ENCODE peak calls at places on chromosomes 12 and 14, in four cellular contexts. Q is K562, B is HepG2, O is HCT116. H is an unnamed sample.

GRCh38 chr12:28156362-28156761 is 33.9 kb upstream of the CCDC91 start:
- DNase-seq in B (no peak), Q (no peak), O (no peak), H (no peak)

GRCh38 chr12:69529021-69529420 is 56.2 kb upstream of the CCT2 start:
- DNase-seq in O (no peak), B (no peak), Q (no peak), H (no peak)

GRCh38 chr12:55847603-55848329 is 5.0 kb upstream of the MMP19 start:
- DNase-seq in B (peak; percentile 26), Q (peak; percentile 89), O (no peak), H (peak; percentile 89)

GRCh38 chr12:87427770-87428169 is 601.4 kb downstream of the C12orf50 start:
- DNase-seq in Q (no peak), O (no peak), B (no peak), H (no peak)

GRCh38 chr14:39266871-39267591 is 33.3 kb downstream of the MIA2 start:
- DNase-seq in O (peak; percentile 85), Q (peak; percentile 81), B (peak; percentile 86), H (peak; percentile 77)

GRCh38 chr14:29521526-29522137 is 406.0 kb downstream of the PRKD1 start:
- DNase-seq in B (no peak), O (no peak), Q (peak; percentile 15), H (no peak)

GRCh38 chr12:71158361-71158882 is 623 bp upstream of the TSPAN8 start:
- DNase-seq in O (no peak), B (peak; percentile 54), Q (no peak), H (no peak)

GRCh38 chr12:26149963-26150362 is 25.1 kb upstream of the BHLHE41 start:
- DNase-seq in Q (no peak), O (no peak), B (no peak), H (no peak)

GRCh38 chr12:1882850-1883470 is 35.5 kb downstream of the CACNA2D4 start:
- DNase-seq in Q (no peak), B (no peak), O (no peak), H (peak; percentile 1)

GRCh38 chr12:6435941-6436715 is 8.6 kb upstream of the CD27 start:
- DNase-seq in Q (no peak), B (no peak), O (no peak), H (no peak)

GRCh38 chr12:53756300-53757094 is 4.7 kb upstream of the CISTR start:
- DNase-seq in O (no peak), B (no peak), Q (no peak), H (no peak)

GRCh38 chr14:20400965-20401593 is 12.2 kb downstream of the TEP1 start:
- DNase-seq in Q (no peak), B (peak; percentile 54), O (peak; percentile 74), H (no peak)

GRCh38 chr12:94813314-94813713 is 163.0 kb upstream of the TMCC3 start:
- DNase-seq in Q (no peak), B (no peak), O (no peak), H (no peak)

GRCh38 chr12:111791507-111791906 is 24.8 kb downstream of the ALDH2 start:
- DNase-seq in Q (no peak), B (no peak), O (no peak), H (no peak)

GRCh38 chr12:89319111-89319510 is 33.2 kb downstream of the DUSP6 start:
- DNase-seq in B (no peak), O (no peak), Q (no peak), H (no peak)

GRCh38 chr14:81537193-81537592 is 3.5 kb upstream of the SEL1L start:
- DNase-seq in Q (no peak), B (peak; percentile 75), O (no peak), H (no peak)

GRCh38 chr14:26394114-26394855 is 203.5 kb downstream of the NOVA1 start:
- DNase-seq in B (no peak), Q (no peak), O (no peak), H (peak; percentile 23)

GRCh38 chr14:101518611-101519048 is 42.7 kb upstream of the DIO3 start:
- DNase-seq in O (no peak), Q (no peak), B (no peak), H (no peak)

GRCh38 chr12:123807670-123808069 is 45.6 kb downstream of the DNAH10 start:
- DNase-seq in O (no peak), B (no peak), Q (no peak), H (peak; percentile 33)

GRCh38 chr14:92389598-92390126 is 66.7 kb downstream of the SLC24A4 start:
- DNase-seq in Q (no peak), O (no peak), B (no peak), H (no peak)

GRCh38 chr14:93081875-93082570 is 33.7 kb downstream of the ITPK1 start:
- DNase-seq in O (no peak), B (no peak), Q (no peak), H (no peak)

GRCh38 chr14:92658160-92658559 is 90.3 kb downstream of the LGMN start:
- DNase-seq in B (no peak), O (no peak), Q (no peak), H (no peak)

GRCh38 chr12:69106482-69107118 is 132.8 kb upstream of the CPSF6 start:
- DNase-seq in Q (no peak), O (no peak), B (no peak), H (no peak)

GRCh38 chr12:6606331-6607131 is 648 bp downstream of the CHD4 start:
- DNase-seq in O (no peak), Q (peak; percentile 72), B (peak; percentile 31), H (peak; percentile 72)

GRCh38 chr12:20018406-20018805 is 349.9 kb upstream of the PDE3A start:
- DNase-seq in B (no peak), Q (no peak), O (no peak), H (no peak)

GRCh38 chr14:76091036-76091435 is 60.7 kb upstream of the GPATCH2L start:
- DNase-seq in O (no peak), Q (peak; percentile 66), B (peak; percentile 15), H (no peak)

GRCh38 chr12:6632026-6632978 is 3.5 kb downstream of the LPAR5 start:
- DNase-seq in B (no peak), O (no peak), Q (peak; percentile 44), H (peak; percentile 43)

GRCh38 chr14:74362361-74362915 is 14.2 kb downstream of the VRTN start:
- DNase-seq in B (peak; percentile 63), Q (peak; percentile 67), O (peak; percentile 41), H (peak; percentile 88)

GRCh38 chr12:113980537-113981337 is 14.6 kb upstream of the RBM19 start:
- DNase-seq in Q (peak; percentile 79), B (peak; percentile 47), O (peak; percentile 61), H (peak; percentile 57)

GRCh38 chr12:23084236-23084995 is 459.4 kb downstream of the ETNK1 start:
- DNase-seq in O (no peak), Q (peak; percentile 49), B (peak; percentile 6), H (peak; percentile 63)

GRCh38 chr12:102054345-102054744 is 7.4 kb downstream of the WASHC3 start:
- DNase-seq in O (no peak), Q (no peak), B (no peak), H (no peak)

GRCh38 chr12:93203361-93203760 is 174.4 kb upstream of the NUDT4 start:
- DNase-seq in B (no peak), Q (no peak), O (no peak), H (no peak)

GRCh38 chr12:69897744-69898143 is 72.7 kb downstream of the MYRFL start:
- DNase-seq in Q (no peak), B (no peak), O (no peak), H (no peak)

GRCh38 chr14:73462078-73462715 is 3.9 kb upstream of the NUMB start:
- DNase-seq in O (no peak), Q (peak; percentile 77), B (peak; percentile 97), H (peak; percentile 62)

GRCh38 chr12:59158681-59159080 is 238.4 kb upstream of the LRIG3 start:
- DNase-seq in Q (no peak), B (no peak), O (no peak), H (no peak)

DNA sequence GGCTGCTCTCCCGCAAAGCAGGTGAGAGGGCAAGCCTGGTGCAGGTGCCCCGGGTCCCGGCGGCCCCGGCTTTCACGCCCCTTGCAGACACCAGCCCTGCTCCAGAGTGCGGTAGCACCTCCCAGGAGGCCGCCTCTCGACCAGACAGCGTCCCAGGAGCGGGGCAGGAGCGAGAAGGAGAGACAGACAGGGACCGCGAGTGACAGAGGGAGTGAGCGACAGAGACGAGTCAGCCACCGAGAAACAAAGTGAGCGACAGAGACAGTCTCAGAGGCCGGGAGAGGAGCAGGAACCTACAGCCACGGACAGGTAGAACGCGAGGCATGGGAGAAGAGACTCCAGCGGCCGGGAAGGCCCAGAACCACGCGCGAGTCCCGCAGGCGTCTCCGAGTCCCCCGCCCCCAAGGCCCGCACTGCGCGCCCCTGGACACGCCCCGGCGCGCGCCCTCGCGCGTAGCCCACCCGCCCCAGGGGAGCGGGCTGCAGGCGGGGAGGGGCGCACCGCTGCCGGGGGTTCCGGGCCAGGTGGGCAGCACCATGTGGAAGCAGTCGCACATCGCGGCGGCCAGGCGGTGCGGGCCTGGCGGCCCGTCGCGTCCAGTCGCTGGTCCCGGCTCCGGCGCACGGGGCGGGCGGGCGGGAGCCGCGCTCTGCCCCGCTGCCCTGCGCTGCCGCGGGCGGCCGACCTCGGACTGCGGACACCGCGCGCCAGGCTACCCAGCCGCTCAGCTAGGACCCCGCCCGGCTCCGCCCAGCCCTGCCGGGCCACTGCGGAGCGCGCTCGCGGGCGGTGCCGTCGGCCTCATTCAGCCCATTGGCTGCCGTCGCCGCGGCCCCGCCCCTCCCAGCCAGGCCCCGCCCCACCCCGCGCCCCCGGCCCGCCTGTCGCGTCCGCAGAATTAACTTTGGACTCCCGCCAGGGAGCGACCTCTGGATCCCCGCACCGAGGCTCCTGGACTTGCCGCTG is at the start of gene AHNAK2:
- DNase-seq in Q (peak; percentile 85), O (peak; percentile 68), B (peak; percentile 69), H (peak; percentile 95)
- TF ChIP-seq ELF1 in Q (no peak), O (no peak), B (no peak), H (no peak)

DNA sequence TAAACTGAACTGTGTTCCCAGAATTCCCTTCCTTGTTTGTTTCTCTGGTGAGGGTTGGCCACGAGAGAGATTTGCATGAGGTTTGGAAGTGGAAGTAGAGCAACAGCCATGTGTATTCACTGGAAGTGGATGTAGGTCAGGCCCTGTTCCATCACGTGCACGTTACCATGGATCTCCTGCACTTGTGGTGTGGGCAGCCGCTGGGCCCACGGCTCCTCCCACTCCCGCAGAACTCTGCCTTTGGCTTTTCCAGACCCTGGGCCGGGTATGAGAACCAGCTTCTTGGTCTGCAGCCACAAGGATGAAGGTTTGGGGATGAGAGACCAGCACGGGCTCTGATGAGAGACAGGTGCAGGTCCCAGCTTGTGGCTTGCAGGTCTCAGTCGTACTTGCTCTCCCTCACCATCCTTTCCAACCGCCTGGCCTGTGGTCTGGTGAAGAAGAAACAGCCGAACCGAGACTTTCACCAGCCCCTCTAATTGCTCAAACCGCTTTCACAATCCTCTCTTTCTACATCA is 94.9 kb downstream of the DUSP16 start:
- DNase-seq in O (no peak), Q (no peak), B (no peak), H (no peak)
- TF ChIP-seq ZBTB33 in O (no peak), Q (no peak), B (no peak), H (no peak)

GRCh38 chr12:120989687-120990086 is 11.3 kb downstream of the HNF1A start:
- DNase-seq in B (no peak), O (no peak), Q (no peak), H (no peak)
- TF ChIP-seq YY1 in B (no peak), O (no peak), Q (no peak), H (no peak)

GRCh38 chr14:94484476-94484875 is 8.5 kb upstream of the SERPINA9 start:
- DNase-seq in B (no peak), Q (no peak), O (no peak), H (no peak)
- TF ChIP-seq ELF1 in B (no peak), Q (no peak), O (no peak), H (no peak)

GRCh38 chr14:31970744-31971143 is 106.4 kb upstream of the ARHGAP5 start:
- DNase-seq in O (no peak), B (no peak), Q (no peak), H (no peak)
- TF ChIP-seq ZBTB33 in O (no peak), B (no peak), Q (no peak), H (no peak)

H was measured in SK-N-SH.